ENCODE peak calls at places on chromosomes 12 and 14, in seven cellular contexts. K, B, X, T, F, G and M are unnamed samples. For H3K4me1 and H3K27me3, the result is how much of the 10 kb centered on the place peaks cover.

GRCh38 chr14:37221073-37221472 is 23.3 kb downstream of the MIPOL1 start:
- DNase-seq in B (no peak), X (no peak), G (no peak), T (no peak), F (no peak), K (no peak), M (no peak)

GRCh38 chr14:59464651-59465569 is at the start of gene GPR135:
- DNase-seq in B (peak), G (peak), X (no peak), K (peak), F (peak), T (no peak), M (no peak)

GRCh38 chr14:71478542-71478941 is 453.7 kb upstream of the RGS6 start:
- DNase-seq in K (no peak), G (no peak), B (no peak), X (no peak), F (peak), T (no peak), M (no peak)

GRCh38 chr14:77761205-77761931 is 412 bp upstream of the SNW1 start:
- DNase-seq in F (peak), B (peak), G (no peak), X (peak), K (no peak), T (no peak), M (peak)

GRCh38 chr14:53742226-53742607 is 214.4 kb downstream of the BMP4 start:
- DNase-seq in G (no peak), T (no peak), X (no peak), B (no peak), K (no peak), F (no peak), M (no peak)

GRCh38 chr12:18296909-18297280 is 35.6 kb downstream of the PIK3C2G start:
- DNase-seq in B (no peak), G (no peak), T (no peak), F (no peak), K (no peak), X (no peak), M (no peak)

GRCh38 chr12:48968004-48968403 is 3.5 kb downstream of the WNT10B start:
- DNase-seq in X (no peak), K (no peak), B (no peak), F (no peak), T (no peak), G (no peak), M (no peak)

GRCh38 chr14:99183311-99183710 is 88.7 kb downstream of the BCL11B start:
- DNase-seq in B (no peak), K (no peak), F (no peak), T (no peak), X (no peak), G (no peak), M (no peak)

GRCh38 chr12:14665354-14666348 is 30.7 kb downstream of the GUCY2C start:
- DNase-seq in X (no peak), T (no peak), B (no peak), F (no peak), G (no peak), K (no peak), M (no peak)

GRCh38 chr12:6891637-6892036 is 13.0 kb upstream of the LRRC23 start:
- DNase-seq in T (no peak), B (no peak), F (no peak), G (peak), X (no peak), K (no peak), M (no peak)

GRCh38 chr14:100677925-100678765 is 48.5 kb upstream of the DLK1 start:
- DNase-seq in G (no peak), X (no peak), K (peak), F (peak), T (no peak), B (peak), M (no peak)

GRCh38 chr14:73245401-73246325 is 8.4 kb downstream of the PAPLN start:
- DNase-seq in F (no peak), G (peak), T (no peak), X (no peak), K (peak), B (peak), M (no peak)

GRCh38 chr12:108638141-108638823 is 4.6 kb upstream of the SELPLG start:
- DNase-seq in X (no peak), B (no peak), F (no peak), G (no peak), K (no peak), T (no peak), M (peak)

GRCh38 chr12:78981-79380 is 12.4 kb downstream of the IQSEC3 start:
- DNase-seq in K (no peak), G (no peak), F (no peak), X (no peak), B (no peak), T (no peak), M (no peak)

GRCh38 chr12:5720405-5721045 is 224.5 kb downstream of the ANO2 start:
- DNase-seq in X (no peak), B (no peak), K (no peak), G (no peak), T (no peak), F (no peak), M (no peak)

GRCh38 chr12:65875635-65876034 is 51.4 kb downstream of the HMGA2 start:
- DNase-seq in K (no peak), T (no peak), B (no peak), X (no peak), G (no peak), F (peak), M (no peak)

GRCh38 chr14:24978862-24979724 is 70.9 kb downstream of the STXBP6 start:
- DNase-seq in G (no peak), K (no peak), B (no peak), F (peak), T (no peak), X (no peak), M (no peak)

GRCh38 chr14:28744126-28744525 is 22.5 kb upstream of the FOXG1 start:
- DNase-seq in K (no peak), F (peak), B (no peak), T (no peak), G (no peak), X (no peak), M (no peak)

GRCh38 chr12:6608592-6609311 is 1.6 kb upstream of the CHD4 start:
- DNase-seq in T (no peak), G (no peak), X (peak), K (no peak), B (no peak), F (no peak), M (peak)

GRCh38 chr12:103840399-103840880 is 594 bp downstream of the NT5DC3 start:
- DNase-seq in K (peak), T (no peak), X (no peak), F (peak), B (peak), G (peak), M (peak)

GRCh38 chr14:92105845-92106094 is 612 bp downstream of the ATXN3 start:
- DNase-seq in F (peak), G (peak), T (peak), X (no peak), K (no peak), B (no peak), M (peak)

GRCh38 chr12:95972832-95973465 is 23.2 kb downstream of the HAL start:
- DNase-seq in K (no peak), B (no peak), T (no peak), F (no peak), G (no peak), X (no peak), M (no peak)

GRCh38 chr12:6782119-6782518 is 7.2 kb upstream of the CD4 start:
- DNase-seq in B (no peak), T (no peak), X (no peak), F (no peak), K (no peak), G (no peak), M (no peak)

GRCh38 chr12:82650627-82651337 is 35.9 kb upstream of the TMTC2 start:
- DNase-seq in T (no peak), F (peak), K (no peak), B (no peak), G (no peak), X (peak), M (peak)

GRCh38 chr12:50985322-50985721 is 33.0 kb downstream of the HIGD1C start:
- DNase-seq in X (no peak), G (no peak), F (peak), T (no peak), K (no peak), B (no peak), M (no peak)

GRCh38 chr12:132064641-132065040 is 79.5 kb downstream of the DDX51 start:
- DNase-seq in B (no peak), X (no peak), G (no peak), K (no peak), F (no peak), T (no peak), M (no peak)

GRCh38 chr12:132061641-132062430 is 82.3 kb downstream of the DDX51 start:
- DNase-seq in K (no peak), F (no peak), T (no peak), B (no peak), G (peak), X (no peak), M (no peak)

GRCh38 chr12:132063491-132063890 is 80.6 kb downstream of the DDX51 start:
- DNase-seq in B (no peak), K (no peak), T (no peak), G (no peak), F (no peak), X (no peak), M (no peak)

GRCh38 chr12:132062481-132062880 is 81.6 kb downstream of the DDX51 start:
- DNase-seq in G (no peak), T (no peak), B (no peak), X (no peak), K (no peak), F (no peak), M (no peak)

DNA sequence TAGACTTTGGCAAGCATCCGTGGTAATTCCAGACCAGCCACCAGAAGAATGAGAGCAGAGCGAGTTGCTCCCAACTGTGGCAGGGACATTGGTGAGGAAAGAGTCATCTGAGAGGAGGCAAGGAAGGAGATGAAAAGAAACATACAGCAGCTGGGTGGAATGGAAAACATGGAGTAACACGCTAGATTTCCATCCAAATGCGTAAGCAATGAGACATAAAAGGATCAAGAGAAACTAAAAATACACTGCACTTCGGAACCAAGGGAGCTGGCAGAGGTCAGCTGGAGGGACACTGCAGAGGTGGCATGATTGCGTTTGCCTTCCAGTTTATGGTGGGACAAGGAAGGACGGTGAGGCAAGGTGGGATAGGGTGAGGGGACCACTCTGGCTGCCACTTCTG is 82.9 kb downstream of the DDX51 start:
- DNase-seq in T (no peak), B (no peak), K (no peak), F (no peak), X (no peak), G (peak), M (no peak)
- H3K4me1 ChIP-seq in T (under half), B (under half), K (under half), F (under half), X (under half), G (under half), M (under half)

GRCh38 chr12:131621701-131622421 is 89.0 kb upstream of the SFSWAP start:
- DNase-seq in G (no peak), K (no peak), X (peak), F (no peak), B (no peak), T (no peak), M (no peak)
- H3K27me3 ChIP-seq in G (under half), K (half or more), X (half or more), F (under half), B (under half), T (half or more), M (under half)

DNA sequence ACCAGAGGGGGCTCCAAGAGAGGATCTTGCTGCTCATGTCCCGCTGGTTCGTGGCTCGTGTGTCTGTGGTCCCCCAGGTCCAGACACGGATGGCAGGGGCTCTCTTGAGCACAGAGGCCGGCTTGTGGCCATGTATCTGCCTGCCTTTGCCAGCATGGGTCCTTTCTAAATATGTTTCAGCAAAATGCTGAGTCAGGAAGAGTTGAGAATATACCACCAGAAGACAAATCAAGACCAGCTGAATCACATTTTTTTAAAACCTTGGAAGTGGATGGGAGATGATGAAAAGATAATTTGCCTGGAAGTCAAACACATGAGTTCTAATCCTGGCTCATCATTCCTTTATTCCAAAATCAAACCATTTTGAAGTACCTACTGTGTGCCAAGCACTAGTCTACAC is 58.0 kb downstream of the NUAK1 start:
- DNase-seq in K (no peak), F (no peak), T (no peak), G (no peak), X (no peak), B (no peak), M (no peak)
- H3K4me1 ChIP-seq in K (under half), F (half or more), T (under half), G (under half), X (under half), B (under half), M (under half)

GRCh38 chr12:52748578-52748977 is 28.6 kb downstream of the KRT76 start:
- DNase-seq in K (no peak), G (no peak), T (no peak), F (no peak), X (no peak), B (no peak), M (no peak)
- H3K27me3 ChIP-seq in K (half or more), G (under half), T (under half), F (under half), X (under half), B (under half), M (under half)

DNA sequence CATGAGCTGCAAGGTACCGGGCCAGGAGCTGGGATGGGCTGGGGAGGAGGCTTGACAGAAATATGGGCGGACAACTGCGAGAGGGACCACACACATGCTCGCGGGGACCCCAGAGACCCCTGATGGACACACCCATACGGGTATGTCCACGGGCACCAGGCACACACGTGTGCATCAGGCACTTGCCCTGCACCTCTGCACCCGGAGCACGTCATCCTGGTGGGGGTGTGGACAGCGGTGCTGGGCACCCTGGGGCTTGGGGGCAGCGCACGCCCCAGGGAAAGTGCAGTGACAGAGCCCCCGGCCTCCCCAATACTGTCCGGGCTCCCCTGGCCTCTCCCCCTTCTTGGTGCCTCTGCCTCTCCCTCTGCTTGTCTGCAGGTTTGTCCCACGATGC is 1.7 kb upstream of the CRIP1 start:
- DNase-seq in F (no peak), K (no peak), X (no peak), T (no peak), B (no peak), G (no peak), M (no peak)
- H3K4me1 ChIP-seq in F (under half), K (half or more), X (half or more), T (half or more), B (half or more), G (under half), M (under half)

DNA sequence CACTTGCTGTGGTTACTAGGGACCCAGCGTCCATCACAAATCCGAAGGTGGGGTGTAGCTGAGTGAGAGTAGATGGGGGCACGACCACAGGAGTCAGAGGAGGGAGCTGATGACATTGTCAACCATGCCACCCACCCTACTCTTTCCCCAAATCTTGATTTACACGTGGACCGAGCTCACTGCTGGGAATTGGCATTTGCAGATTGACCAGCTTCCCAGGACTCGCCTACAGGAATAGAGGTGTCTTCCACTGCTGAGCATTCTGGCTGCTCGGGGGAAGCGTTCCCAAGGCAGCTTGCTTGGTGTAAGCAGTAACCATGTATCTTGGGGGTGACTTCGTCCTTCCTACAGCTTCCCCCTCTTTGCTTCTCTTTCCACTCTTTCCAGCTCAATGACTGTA is 353 bp upstream of the PTPRR start:
- DNase-seq in G (no peak), K (no peak), B (no peak), F (no peak), X (no peak), T (no peak), M (no peak)
- H3K27me3 ChIP-seq in G (under half), K (under half), B (under half), F (under half), X (under half), T (under half), M (under half)

DNA sequence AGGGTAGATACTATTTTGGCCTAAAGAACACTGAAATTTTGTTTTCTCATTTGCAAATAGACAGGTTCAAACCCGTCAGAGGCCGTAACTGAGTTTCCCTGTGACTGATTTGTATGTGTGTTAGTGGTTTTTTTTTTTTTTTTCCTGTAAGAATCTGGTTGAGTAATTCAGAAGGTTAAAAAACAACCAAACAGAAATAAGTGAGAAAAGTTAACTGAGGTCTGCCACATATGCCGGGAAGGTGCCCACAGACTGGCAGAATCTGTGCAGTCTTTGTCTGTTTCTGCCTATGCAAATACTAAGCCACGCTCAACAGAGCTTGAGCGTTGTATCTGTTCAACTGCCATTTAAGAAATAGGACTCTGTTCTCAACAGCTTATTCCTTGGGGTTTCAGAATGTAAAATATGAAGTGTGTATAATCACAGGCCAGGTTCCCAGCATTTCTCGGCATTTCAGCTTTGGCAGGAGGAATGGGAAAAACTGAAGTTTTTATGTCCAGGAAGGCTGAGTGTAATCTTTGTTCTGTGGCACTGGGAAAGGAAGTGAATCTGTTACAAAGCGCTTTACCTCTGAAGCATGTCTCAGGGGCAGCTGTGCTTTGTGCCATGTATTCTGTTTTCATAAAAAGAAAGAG is 181.9 kb downstream of the PRKCH start:
- DNase-seq in T (no peak), X (no peak), G (no peak), K (no peak), B (no peak), F (peak), M (no peak)
- H3K4me1 ChIP-seq in T (half or more), X (under half), G (under half), K (under half), B (under half), F (under half), M (under half)

DNA sequence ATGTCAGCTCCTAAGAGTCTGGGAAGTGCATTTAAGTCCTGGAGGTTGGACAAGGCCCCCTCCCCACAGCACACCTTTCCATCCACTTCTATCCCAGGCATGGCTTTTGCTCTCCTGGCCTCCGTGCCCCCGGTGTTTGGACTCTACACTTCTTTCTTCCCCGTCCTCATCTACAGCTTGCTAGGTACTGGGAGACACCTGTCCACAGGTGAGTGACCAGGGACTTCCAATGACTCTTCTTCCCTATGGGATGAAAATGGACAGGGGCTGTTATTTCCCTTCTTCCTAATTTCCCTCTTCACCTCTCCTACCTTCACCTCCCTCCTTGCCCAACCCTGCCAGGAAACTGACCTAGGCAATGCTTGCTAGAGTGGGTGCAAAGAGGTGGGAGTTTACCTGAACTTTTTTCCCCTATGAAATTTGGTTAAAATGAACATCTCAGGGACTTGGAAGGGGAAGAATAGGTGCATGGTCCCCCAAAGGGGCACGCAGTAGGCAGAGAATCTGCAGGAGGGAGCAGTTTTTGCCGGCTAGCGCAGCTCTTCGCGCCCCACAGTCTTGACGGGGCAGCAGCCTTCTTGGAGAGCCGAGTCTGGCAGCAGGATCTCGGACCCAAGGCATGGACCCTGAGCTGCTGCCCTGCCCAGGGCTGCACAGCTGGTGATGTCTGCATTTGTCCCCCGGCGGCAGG is 9.2 kb downstream of the ARHGEF25 start:
- DNase-seq in T (no peak), F (no peak), B (no peak), G (no peak), K (no peak), X (no peak), M (no peak)
- H3K27me3 ChIP-seq in T (half or more), F (half or more), B (under half), G (under half), K (half or more), X (half or more), M (under half)

GRCh38 chr12:22037952-22038351 is 8.1 kb upstream of the CMAS start:
- DNase-seq in G (no peak), F (no peak), B (no peak), X (peak), K (no peak), T (no peak), M (no peak)

GRCh38 chr12:22042981-22043669 is 2.9 kb upstream of the CMAS start:
- DNase-seq in T (no peak), B (no peak), X (peak), F (peak), K (no peak), G (no peak), M (no peak)

GRCh38 chr12:22038734-22039133 is 7.3 kb upstream of the CMAS start:
- DNase-seq in T (no peak), K (no peak), G (no peak), F (no peak), B (no peak), X (no peak), M (no peak)

GRCh38 chr12:22034709-22035506 is 11.1 kb upstream of the CMAS start:
- DNase-seq in K (no peak), X (no peak), B (no peak), G (no peak), F (peak), T (no peak), M (no peak)

DNA sequence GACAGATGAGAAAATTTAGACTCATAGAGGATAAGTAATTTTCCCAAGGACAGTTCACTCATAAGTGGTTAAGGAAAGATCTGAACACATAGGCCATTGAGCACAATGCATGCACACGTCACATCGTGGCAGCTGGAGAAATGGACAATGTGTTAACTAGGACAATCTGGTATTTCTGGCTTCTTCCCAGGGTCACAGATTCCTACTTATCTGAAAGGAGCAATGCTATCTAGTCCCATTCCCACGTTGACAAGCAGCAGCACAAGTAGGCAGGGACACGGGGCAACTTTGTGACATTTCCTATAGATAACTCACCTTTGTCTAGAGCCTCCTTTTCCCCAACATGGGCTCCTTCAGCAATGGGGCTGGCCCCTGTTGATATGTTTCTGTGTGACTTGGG is 6.7 kb upstream of the CMAS start:
- DNase-seq in K (no peak), T (no peak), F (no peak), G (no peak), B (no peak), X (no peak), M (no peak)
- H3K4me1 ChIP-seq in K (under half), T (under half), F (under half), G (under half), B (under half), X (under half), M (under half)